ENCODE peak calls at places on chromosome X, in ten cellular contexts. One of them, this sample, is unnamed.

GRCh38 chrX:135003876-135004623 is 13.3 kb downstream of the SMIM10 start:
- DNase-seq in endothelial cell: peak
- DNase-seq in OCI-LY7: peak
- DNase-seq in HEK293T: peak
- DNase-seq in heart left ventricle: peak
- DNase-seq in NCI-H187 treated with DMSO at 0.1 percent for 48 hours: peak
- DNase-seq in neural progenitor cell: peak
- DNase-seq in breast epithelium: peak
- DNase-seq in transverse colon: peak
- DNase-seq in Jurkat, Clone E6-1: peak
- DNase-seq in this sample: peak

GRCh38 chrX:10618911-10619310 is 1.5 kb downstream of the MID1 start:
- DNase-seq in endothelial cell: no peak
- DNase-seq in OCI-LY7: no peak
- DNase-seq in HEK293T: no peak
- DNase-seq in heart left ventricle: no peak
- DNase-seq in NCI-H187 treated with DMSO at 0.1 percent for 48 hours: no peak
- DNase-seq in neural progenitor cell: peak
- DNase-seq in breast epithelium: no peak
- DNase-seq in transverse colon: no peak
- DNase-seq in Jurkat, Clone E6-1: no peak
- DNase-seq in this sample: peak

GRCh38 chrX:69215161-69215560 is 49.9 kb upstream of the PJA1 start:
- DNase-seq in endothelial cell: no peak
- DNase-seq in OCI-LY7: no peak
- DNase-seq in HEK293T: no peak
- DNase-seq in heart left ventricle: no peak
- DNase-seq in NCI-H187 treated with DMSO at 0.1 percent for 48 hours: no peak
- DNase-seq in neural progenitor cell: no peak
- DNase-seq in breast epithelium: no peak
- DNase-seq in transverse colon: no peak
- DNase-seq in Jurkat, Clone E6-1: no peak
- DNase-seq in this sample: no peak

GRCh38 chrX:119784747-119785446 is 6.5 kb downstream of the RPL39 start:
- DNase-seq in endothelial cell: peak
- DNase-seq in OCI-LY7: peak
- DNase-seq in HEK293T: peak
- DNase-seq in heart left ventricle: no peak
- DNase-seq in NCI-H187 treated with DMSO at 0.1 percent for 48 hours: no peak
- DNase-seq in neural progenitor cell: peak
- DNase-seq in breast epithelium: no peak
- DNase-seq in transverse colon: peak
- DNase-seq in Jurkat, Clone E6-1: peak
- DNase-seq in this sample: peak

GRCh38 chrX:38820751-38821150 is 19.5 kb downstream of the MID1IP1 start:
- DNase-seq in endothelial cell: no peak
- DNase-seq in OCI-LY7: no peak
- DNase-seq in HEK293T: no peak
- DNase-seq in heart left ventricle: no peak
- DNase-seq in NCI-H187 treated with DMSO at 0.1 percent for 48 hours: no peak
- DNase-seq in neural progenitor cell: no peak
- DNase-seq in breast epithelium: no peak
- DNase-seq in transverse colon: no peak
- DNase-seq in Jurkat, Clone E6-1: no peak
- DNase-seq in this sample: no peak

GRCh38 chrX:20418379-20418778 is 151.7 kb upstream of the RPS6KA3 start:
- DNase-seq in endothelial cell: no peak
- DNase-seq in OCI-LY7: no peak
- DNase-seq in HEK293T: no peak
- DNase-seq in heart left ventricle: no peak
- DNase-seq in NCI-H187 treated with DMSO at 0.1 percent for 48 hours: no peak
- DNase-seq in neural progenitor cell: no peak
- DNase-seq in breast epithelium: no peak
- DNase-seq in transverse colon: no peak
- DNase-seq in Jurkat, Clone E6-1: no peak
- DNase-seq in this sample: no peak

GRCh38 chrX:103101280-103102042 is 8.5 kb upstream of the NXF3 start:
- DNase-seq in endothelial cell: no peak
- DNase-seq in OCI-LY7: no peak
- DNase-seq in HEK293T: no peak
- DNase-seq in heart left ventricle: no peak
- DNase-seq in NCI-H187 treated with DMSO at 0.1 percent for 48 hours: no peak
- DNase-seq in neural progenitor cell: peak
- DNase-seq in breast epithelium: no peak
- DNase-seq in transverse colon: no peak
- DNase-seq in Jurkat, Clone E6-1: no peak
- DNase-seq in this sample: peak

GRCh38 chrX:105173071-105173470 is 47.4 kb downstream of the TEX13A start:
- DNase-seq in endothelial cell: no peak
- DNase-seq in OCI-LY7: no peak
- DNase-seq in HEK293T: no peak
- DNase-seq in heart left ventricle: no peak
- DNase-seq in NCI-H187 treated with DMSO at 0.1 percent for 48 hours: no peak
- DNase-seq in neural progenitor cell: no peak
- DNase-seq in breast epithelium: no peak
- DNase-seq in transverse colon: no peak
- DNase-seq in Jurkat, Clone E6-1: no peak
- DNase-seq in this sample: no peak

GRCh38 chrX:38656350-38656915 is 95.1 kb downstream of the TSPAN7 start:
- DNase-seq in endothelial cell: no peak
- DNase-seq in OCI-LY7: no peak
- DNase-seq in HEK293T: no peak
- DNase-seq in heart left ventricle: no peak
- DNase-seq in NCI-H187 treated with DMSO at 0.1 percent for 48 hours: no peak
- DNase-seq in neural progenitor cell: no peak
- DNase-seq in breast epithelium: no peak
- DNase-seq in transverse colon: no peak
- DNase-seq in Jurkat, Clone E6-1: no peak
- DNase-seq in this sample: no peak